ENCODE peak calls at places on chromosomes 11 and 22, in four cellular contexts. One of them, this sample, is unnamed.

GRCh38 chr22:46634011-46634699 is 14.0 kb downstream of the GRAMD4 start:
- DNase-seq in stimulated activated CD8-positive, alpha-beta memory T cell treated with anti-CD3 and anti-CD28 coated beads, Interleukin-15, amount 100 ng/mL, for 4 hours: no peak
- DNase-seq in KBM-7: no peak
- DNase-seq in ELR: no peak
- DNase-seq in this sample: no peak

GRCh38 chr22:46050916-46051614 is 74.1 kb upstream of the WNT7B start:
- DNase-seq in stimulated activated CD8-positive, alpha-beta memory T cell treated with anti-CD3 and anti-CD28 coated beads, Interleukin-15, amount 100 ng/mL, for 4 hours: no peak
- DNase-seq in KBM-7: no peak
- DNase-seq in ELR: no peak
- DNase-seq in this sample: peak; percentile 4

GRCh38 chr22:39360674-39361413 is 11.1 kb downstream of the SYNGR1 start:
- DNase-seq in stimulated activated CD8-positive, alpha-beta memory T cell treated with anti-CD3 and anti-CD28 coated beads, Interleukin-15, amount 100 ng/mL, for 4 hours: no peak
- DNase-seq in KBM-7: no peak
- DNase-seq in ELR: no peak
- DNase-seq in this sample: no peak

GRCh38 chr22:29369460-29369859 is 18.9 kb downstream of the AP1B1 start:
- DNase-seq in stimulated activated CD8-positive, alpha-beta memory T cell treated with anti-CD3 and anti-CD28 coated beads, Interleukin-15, amount 100 ng/mL, for 4 hours: no peak
- DNase-seq in KBM-7: peak; percentile 60
- DNase-seq in ELR: peak; percentile 58
- DNase-seq in this sample: peak; percentile 22

GRCh38 chr11:2300936-2301630 is 635 bp downstream of the C11orf21 start:
- DNase-seq in stimulated activated CD8-positive, alpha-beta memory T cell treated with anti-CD3 and anti-CD28 coated beads, Interleukin-15, amount 100 ng/mL, for 4 hours: no peak
- DNase-seq in KBM-7: peak; percentile 44
- DNase-seq in ELR: no peak
- DNase-seq in this sample: no peak

GRCh38 chr11:13210424-13210823 is 67.2 kb upstream of the BMAL1 start:
- DNase-seq in stimulated activated CD8-positive, alpha-beta memory T cell treated with anti-CD3 and anti-CD28 coated beads, Interleukin-15, amount 100 ng/mL, for 4 hours: no peak
- DNase-seq in KBM-7: peak; percentile 43
- DNase-seq in ELR: peak; percentile 88
- DNase-seq in this sample: peak; percentile 59

GRCh38 chr11:15232496-15232895 is 117.8 kb downstream of the INSC start:
- DNase-seq in stimulated activated CD8-positive, alpha-beta memory T cell treated with anti-CD3 and anti-CD28 coated beads, Interleukin-15, amount 100 ng/mL, for 4 hours: no peak
- DNase-seq in KBM-7: no peak
- DNase-seq in ELR: no peak
- DNase-seq in this sample: no peak

GRCh38 chr11:46295312-46295995 is 18.0 kb downstream of the CREB3L1 start:
- DNase-seq in stimulated activated CD8-positive, alpha-beta memory T cell treated with anti-CD3 and anti-CD28 coated beads, Interleukin-15, amount 100 ng/mL, for 4 hours: peak; percentile 42
- DNase-seq in KBM-7: peak; percentile 65
- DNase-seq in ELR: peak; percentile 89
- DNase-seq in this sample: peak; percentile 85

GRCh38 chr11:111540921-111541208 is 345 bp downstream of the LAYN start:
- DNase-seq in stimulated activated CD8-positive, alpha-beta memory T cell treated with anti-CD3 and anti-CD28 coated beads, Interleukin-15, amount 100 ng/mL, for 4 hours: no peak
- DNase-seq in KBM-7: no peak
- DNase-seq in ELR: no peak
- DNase-seq in this sample: no peak

GRCh38 chr11:99693941-99694492 is 673.3 kb downstream of the CNTN5 start:
- DNase-seq in stimulated activated CD8-positive, alpha-beta memory T cell treated with anti-CD3 and anti-CD28 coated beads, Interleukin-15, amount 100 ng/mL, for 4 hours: no peak
- DNase-seq in KBM-7: no peak
- DNase-seq in ELR: peak; percentile 93
- DNase-seq in this sample: no peak

GRCh38 chr22:31610611-31611010 is 51.4 kb downstream of the PISD start:
- DNase-seq in stimulated activated CD8-positive, alpha-beta memory T cell treated with anti-CD3 and anti-CD28 coated beads, Interleukin-15, amount 100 ng/mL, for 4 hours: no peak
- DNase-seq in KBM-7: no peak
- DNase-seq in ELR: no peak
- DNase-seq in this sample: no peak

GRCh38 chr11:82732348-82732733 is 1.3 kb downstream of the FAM181B start:
- DNase-seq in stimulated activated CD8-positive, alpha-beta memory T cell treated with anti-CD3 and anti-CD28 coated beads, Interleukin-15, amount 100 ng/mL, for 4 hours: no peak
- DNase-seq in KBM-7: no peak
- DNase-seq in ELR: no peak
- DNase-seq in this sample: no peak

GRCh38 chr22:35648066-35649025 is at the start of gene APOL6:
- DNase-seq in stimulated activated CD8-positive, alpha-beta memory T cell treated with anti-CD3 and anti-CD28 coated beads, Interleukin-15, amount 100 ng/mL, for 4 hours: peak; percentile 34
- DNase-seq in KBM-7: peak; percentile 78
- DNase-seq in ELR: peak; percentile 81
- DNase-seq in this sample: no peak

GRCh38 chr11:131841028-131841427 is 470.6 kb downstream of the NTM start:
- DNase-seq in stimulated activated CD8-positive, alpha-beta memory T cell treated with anti-CD3 and anti-CD28 coated beads, Interleukin-15, amount 100 ng/mL, for 4 hours: no peak
- DNase-seq in KBM-7: no peak
- DNase-seq in ELR: no peak
- DNase-seq in this sample: no peak

GRCh38 chr11:77179048-77179447 is 51.0 kb downstream of the MYO7A start:
- DNase-seq in stimulated activated CD8-positive, alpha-beta memory T cell treated with anti-CD3 and anti-CD28 coated beads, Interleukin-15, amount 100 ng/mL, for 4 hours: no peak
- DNase-seq in KBM-7: no peak
- DNase-seq in ELR: no peak
- DNase-seq in this sample: no peak

GRCh38 chr11:77152846-77153245 is 24.8 kb downstream of the MYO7A start:
- DNase-seq in stimulated activated CD8-positive, alpha-beta memory T cell treated with anti-CD3 and anti-CD28 coated beads, Interleukin-15, amount 100 ng/mL, for 4 hours: no peak
- DNase-seq in KBM-7: no peak
- DNase-seq in ELR: no peak
- DNase-seq in this sample: no peak

GRCh38 chr11:79110308-79110707 is 330.5 kb downstream of the TENM4 start:
- DNase-seq in stimulated activated CD8-positive, alpha-beta memory T cell treated with anti-CD3 and anti-CD28 coated beads, Interleukin-15, amount 100 ng/mL, for 4 hours: no peak
- DNase-seq in KBM-7: no peak
- DNase-seq in ELR: no peak
- DNase-seq in this sample: no peak

This sample was measured in BE2C.